ENCODE peak calls at places on chromosomes 12 and 14, in four cellular contexts. One of them, this sample, is unnamed.

GRCh38 chr14:88851587-88851986 is 27.1 kb downstream of the TTC8 start:
- DNase-seq in dorsolateral prefrontal cortex: no peak
- DNase-seq in CD8-positive, alpha-beta T cell: no peak
- DNase-seq in ecto neural progenitor cell: no peak
- DNase-seq in this sample: no peak

GRCh38 chr14:24928501-24928900 is 121.4 kb downstream of the STXBP6 start:
- DNase-seq in ecto neural progenitor cell: no peak
- DNase-seq in dorsolateral prefrontal cortex: no peak
- DNase-seq in CD8-positive, alpha-beta T cell: no peak
- DNase-seq in this sample: no peak

GRCh38 chr14:22524105-22524783 is 64.8 kb downstream of the DAD1 start:
- DNase-seq in dorsolateral prefrontal cortex: no peak
- DNase-seq in ecto neural progenitor cell: no peak
- DNase-seq in CD8-positive, alpha-beta T cell: peak
- DNase-seq in this sample: no peak

GRCh38 chr12:55738113-55739024 is 4.6 kb upstream of the GDF11 start:
- DNase-seq in CD8-positive, alpha-beta T cell: peak
- DNase-seq in ecto neural progenitor cell: peak
- DNase-seq in dorsolateral prefrontal cortex: peak
- DNase-seq in this sample: peak

GRCh38 chr14:23160924-23161522 is 22.4 kb downstream of the SLC7A8 start:
- DNase-seq in CD8-positive, alpha-beta T cell: no peak
- DNase-seq in ecto neural progenitor cell: peak
- DNase-seq in dorsolateral prefrontal cortex: no peak
- DNase-seq in this sample: peak

GRCh38 chr14:91115986-91116385 is 2.1 kb downstream of the DGLUCY start:
- DNase-seq in ecto neural progenitor cell: no peak
- DNase-seq in dorsolateral prefrontal cortex: no peak
- DNase-seq in CD8-positive, alpha-beta T cell: no peak
- DNase-seq in this sample: no peak

GRCh38 chr12:43336962-43337555 is 214.9 kb downstream of the ADAMTS20 start:
- DNase-seq in CD8-positive, alpha-beta T cell: no peak
- DNase-seq in ecto neural progenitor cell: no peak
- DNase-seq in dorsolateral prefrontal cortex: no peak
- DNase-seq in this sample: peak

GRCh38 chr12:114694436-114695304 is 10.7 kb upstream of the TBX3 start:
- DNase-seq in ecto neural progenitor cell: no peak
- DNase-seq in CD8-positive, alpha-beta T cell: no peak
- DNase-seq in dorsolateral prefrontal cortex: no peak
- DNase-seq in this sample: no peak

GRCh38 chr14:76920572-76921175 is 94.5 kb downstream of the LRRC74A start:
- DNase-seq in dorsolateral prefrontal cortex: no peak
- DNase-seq in CD8-positive, alpha-beta T cell: no peak
- DNase-seq in ecto neural progenitor cell: no peak
- DNase-seq in this sample: no peak

GRCh38 chr14:59422069-59422881 is 42.9 kb downstream of the GPR135 start:
- DNase-seq in ecto neural progenitor cell: no peak
- DNase-seq in CD8-positive, alpha-beta T cell: no peak
- DNase-seq in dorsolateral prefrontal cortex: no peak
- DNase-seq in this sample: no peak

GRCh38 chr14:33848706-33849454 is 102.0 kb downstream of the EGLN3 start:
- DNase-seq in CD8-positive, alpha-beta T cell: no peak
- DNase-seq in dorsolateral prefrontal cortex: peak
- DNase-seq in ecto neural progenitor cell: peak
- DNase-seq in this sample: peak

GRCh38 chr14:93629636-93630035 is 158.6 kb downstream of the PRIMA1 start:
- DNase-seq in ecto neural progenitor cell: no peak
- DNase-seq in dorsolateral prefrontal cortex: no peak
- DNase-seq in CD8-positive, alpha-beta T cell: no peak
- DNase-seq in this sample: no peak

This sample was measured in GM03348.